ENCODE peak calls at places on chromosomes 12 and 14, in seven cellular contexts. G is lung, J is astrocyte of the spinal cord, T is mammary epithelial cell, V is MM.1S, N is cardiac muscle cell, F is neural progenitor cell. A is an unnamed sample.

GRCh38 chr14:52025952-52026510 is 36.7 kb downstream of the RTRAF start:
- DNase-seq in G (no peak), J (peak), T (no peak), V (no peak), N (no peak), F (no peak), A (no peak)

GRCh38 chr12:31001581-31002360 is 71.9 kb upstream of the DDX11 start:
- DNase-seq in G (no peak), J (no peak), T (no peak), V (no peak), N (no peak), F (no peak), A (no peak)

GRCh38 chr12:13713746-13714400 is 267.5 kb downstream of the GRIN2B start:
- DNase-seq in G (no peak), J (no peak), T (no peak), V (peak), N (no peak), F (peak), A (no peak)

GRCh38 chr12:30631710-30632109 is 64.0 kb downstream of the IPO8 start:
- DNase-seq in G (no peak), J (no peak), T (no peak), V (no peak), N (no peak), F (no peak), A (no peak)

GRCh38 chr12:19739195-19739776 is 300.0 kb downstream of the AEBP2 start:
- DNase-seq in G (no peak), J (peak), T (peak), V (peak), N (peak), F (peak), A (peak)

GRCh38 chr14:55446127-55446736 is 5.8 kb upstream of the TBPL2 start:
- DNase-seq in G (peak), J (peak), T (peak), V (peak), N (peak), F (peak), A (peak)

GRCh38 chr12:9651265-9651729 is 18.2 kb upstream of the CLEC2D start:
- DNase-seq in G (no peak), J (peak), T (peak), V (no peak), N (peak), F (no peak), A (peak)

GRCh38 chr12:52976574-52977071 is 27.7 kb downstream of the KRT18 start:
- DNase-seq in G (no peak), J (peak), T (no peak), V (no peak), N (peak), F (peak), A (peak)

GRCh38 chr14:88228519-88229236 is 94.4 kb downstream of the KCNK10 start:
- DNase-seq in G (no peak), J (no peak), T (peak), V (no peak), N (no peak), F (no peak), A (no peak)

GRCh38 chr14:80634106-80634758 is 307.3 kb downstream of the CEP128 start:
- DNase-seq in G (no peak), J (peak), T (peak), V (no peak), N (peak), F (no peak), A (peak)

GRCh38 chr14:69342928-69343525 is 55.1 kb downstream of the ERH start:
- DNase-seq in G (no peak), J (no peak), T (no peak), V (no peak), N (no peak), F (no peak), A (no peak)

GRCh38 chr14:104404922-104405321 is 174.6 kb upstream of the C14orf180 start:
- DNase-seq in G (peak), J (no peak), T (no peak), V (no peak), N (no peak), F (no peak), A (no peak)

DNA sequence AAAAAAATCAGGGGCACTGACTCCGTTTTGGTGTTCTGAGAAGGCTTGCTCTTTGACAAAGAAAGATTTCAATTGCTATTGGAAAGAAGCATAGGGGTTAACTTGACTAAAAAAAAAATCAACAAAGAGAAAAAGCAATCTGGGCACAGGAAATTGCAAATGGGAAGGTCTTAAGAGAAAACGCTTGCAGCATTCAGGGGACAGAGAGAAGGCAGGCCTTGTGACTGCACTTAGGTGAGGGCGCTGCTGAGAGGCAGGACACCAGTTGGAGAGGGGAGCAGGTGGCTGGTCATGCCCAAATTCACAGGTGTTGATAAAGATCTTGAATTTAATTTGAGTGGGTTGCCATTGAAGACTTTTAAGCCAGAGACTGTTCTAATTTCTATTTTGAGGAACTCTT is 4.2 kb downstream of the FAR2 start:
- DNase-seq in G (no peak), J (no peak), T (no peak), V (peak), N (no peak), F (no peak), A (no peak)
- TF ChIP-seq CTCF in G (no peak), J (no peak), T (no peak), V (no peak), N (no peak), F (no peak), A (no peak)

GRCh38 chr14:103090481-103091020 is 4.0 kb upstream of the EXOC3L4 start:
- DNase-seq in G (no peak), J (no peak), T (no peak), V (no peak), N (no peak), F (no peak), A (no peak)
- H3K4me3 ChIP-seq in G (no peak), J (no peak), T (no peak), V (no peak), N (no peak), F (no peak), A (no peak)

DNA sequence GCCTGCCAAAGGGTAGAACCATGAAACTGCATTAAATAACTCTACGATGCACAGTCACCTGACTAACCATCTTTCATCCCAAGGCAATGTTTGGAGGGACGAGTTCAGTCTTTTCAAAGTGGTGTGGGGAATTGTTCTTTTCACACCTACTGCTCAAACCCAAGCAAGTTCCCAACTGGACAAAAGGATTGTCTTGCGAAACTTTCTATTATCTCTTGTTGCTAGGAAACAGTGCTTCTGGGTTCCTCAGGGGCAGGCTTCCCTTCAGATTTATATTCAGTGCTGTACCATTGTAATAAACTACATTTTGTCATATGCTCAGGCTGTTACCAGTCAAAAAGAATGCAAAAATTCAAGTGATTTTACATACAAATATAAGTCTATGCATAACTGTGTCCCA is 430.4 kb upstream of the TMPO start:
- DNase-seq in G (no peak), J (no peak), T (no peak), V (no peak), N (peak), F (peak), A (no peak)
- TF ChIP-seq CTCF in G (no peak), J (no peak), T (no peak), V (no peak), N (no peak), F (no peak), A (no peak)

DNA sequence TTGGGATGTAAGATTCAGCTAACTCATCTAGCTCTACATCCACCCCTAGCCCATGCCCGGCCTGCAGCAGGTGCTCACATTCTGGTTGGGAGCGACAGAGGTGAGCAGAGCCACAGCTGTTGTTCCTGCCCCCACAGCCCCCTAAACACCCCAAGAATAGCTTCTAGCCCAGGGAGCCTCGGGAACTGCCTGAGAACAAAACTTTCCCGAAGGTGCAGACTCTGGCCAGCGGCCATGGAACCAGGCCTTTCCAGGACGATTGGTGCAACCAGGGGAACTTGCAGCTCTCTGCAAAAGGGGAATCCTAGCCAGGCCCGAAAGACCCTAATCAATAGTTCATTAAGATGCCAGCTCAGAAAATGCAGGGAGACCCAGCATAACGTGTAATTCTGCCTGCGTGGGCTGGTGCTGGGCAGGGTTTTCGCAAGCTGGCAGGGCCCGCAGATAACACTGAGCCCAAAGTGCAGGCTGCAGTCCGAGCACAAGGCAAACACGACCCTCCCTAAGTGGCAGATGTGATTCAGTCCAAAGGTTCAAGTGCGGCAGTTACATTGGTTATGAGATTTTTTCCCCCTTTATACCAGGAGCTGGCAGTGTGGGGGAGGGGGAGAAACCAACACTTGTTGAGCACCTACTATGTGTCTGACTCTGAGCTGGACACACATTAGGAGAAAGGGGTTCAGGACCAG is 122.5 kb upstream of the MAP1LC3B2 start:
- DNase-seq in G (no peak), J (no peak), T (no peak), V (no peak), N (no peak), F (no peak), A (no peak)
- H3K4me3 ChIP-seq in G (no peak), J (no peak), T (no peak), V (no peak), N (no peak), F (no peak), A (no peak)

A was measured in cardiac fibroblast.